ENCODE peak calls at places on chromosomes 16 and 17, in nine cellular contexts. One of them, this sample, is unnamed.

GRCh38 chr16:85675528-85675927 is 13.2 kb downstream of the GINS2 start:
- DNase-seq in dermis microvascular lymphatic vessel endothelial cell: peak; percentile 14
- DNase-seq in iPS DF 6.9: no peak
- DNase-seq in EL: peak; percentile 29
- DNase-seq in GM12864: no peak
- DNase-seq in GM23248: peak; percentile 45
- DNase-seq in ELR: peak; percentile 55
- DNase-seq in adrenal gland: no peak
- DNase-seq in anterior cingulate cortex: no peak
- DNase-seq in this sample: no peak

GRCh38 chr17:70644093-70644492 is 474.8 kb downstream of the KCNJ2 start:
- DNase-seq in GM23248: no peak
- DNase-seq in anterior cingulate cortex: no peak
- DNase-seq in EL: no peak
- DNase-seq in GM12864: no peak
- DNase-seq in iPS DF 6.9: no peak
- DNase-seq in adrenal gland: no peak
- DNase-seq in ELR: no peak
- DNase-seq in dermis microvascular lymphatic vessel endothelial cell: no peak
- DNase-seq in this sample: no peak

GRCh38 chr16:89918453-89919347 is at the start of gene MC1R:
- DNase-seq in iPS DF 6.9: no peak
- DNase-seq in GM23248: peak; percentile 68
- DNase-seq in anterior cingulate cortex: no peak
- DNase-seq in ELR: peak; percentile 66
- DNase-seq in GM12864: no peak
- DNase-seq in EL: peak; percentile 53
- DNase-seq in adrenal gland: no peak
- DNase-seq in dermis microvascular lymphatic vessel endothelial cell: no peak
- DNase-seq in this sample: no peak

GRCh38 chr16:30113031-30113710 is at the start of gene GDPD3:
- DNase-seq in iPS DF 6.9: no peak
- DNase-seq in ELR: peak; percentile 33
- DNase-seq in dermis microvascular lymphatic vessel endothelial cell: no peak
- DNase-seq in EL: peak; percentile 30
- DNase-seq in GM23248: peak; percentile 44
- DNase-seq in adrenal gland: peak; percentile 49
- DNase-seq in GM12864: no peak
- DNase-seq in anterior cingulate cortex: no peak
- DNase-seq in this sample: no peak

GRCh38 chr16:57113042-57113453 is 20.7 kb downstream of the CPNE2 start:
- DNase-seq in EL: peak; percentile 37
- DNase-seq in GM12864: no peak
- DNase-seq in anterior cingulate cortex: no peak
- DNase-seq in ELR: peak; percentile 40
- DNase-seq in GM23248: peak; percentile 63
- DNase-seq in adrenal gland: no peak
- DNase-seq in dermis microvascular lymphatic vessel endothelial cell: no peak
- DNase-seq in iPS DF 6.9: no peak
- DNase-seq in this sample: no peak

GRCh38 chr16:84041421-84041820 is 1.2 kb downstream of the SLC38A8 start:
- DNase-seq in EL: no peak
- DNase-seq in adrenal gland: no peak
- DNase-seq in iPS DF 6.9: no peak
- DNase-seq in GM12864: no peak
- DNase-seq in GM23248: no peak
- DNase-seq in anterior cingulate cortex: no peak
- DNase-seq in ELR: no peak
- DNase-seq in dermis microvascular lymphatic vessel endothelial cell: no peak
- DNase-seq in this sample: no peak

GRCh38 chr17:40023590-40024292 is 8.5 kb downstream of the CSF3 start:
- DNase-seq in EL: peak; percentile 50
- DNase-seq in ELR: peak; percentile 53
- DNase-seq in anterior cingulate cortex: no peak
- DNase-seq in GM12864: no peak
- DNase-seq in iPS DF 6.9: no peak
- DNase-seq in dermis microvascular lymphatic vessel endothelial cell: peak; percentile 58
- DNase-seq in GM23248: no peak
- DNase-seq in adrenal gland: peak; percentile 36
- DNase-seq in this sample: no peak

GRCh38 chr16:57994778-57995177 is 5.7 kb downstream of the ZNF319 start:
- DNase-seq in dermis microvascular lymphatic vessel endothelial cell: no peak
- DNase-seq in GM12864: no peak
- DNase-seq in GM23248: peak; percentile 77
- DNase-seq in ELR: peak; percentile 63
- DNase-seq in iPS DF 6.9: no peak
- DNase-seq in adrenal gland: no peak
- DNase-seq in anterior cingulate cortex: no peak
- DNase-seq in EL: peak; percentile 48
- DNase-seq in this sample: no peak

GRCh38 chr17:19386276-19386863 is 620 bp downstream of the MFAP4 start:
- DNase-seq in dermis microvascular lymphatic vessel endothelial cell: no peak
- DNase-seq in EL: peak; percentile 92
- DNase-seq in iPS DF 6.9: no peak
- DNase-seq in GM23248: peak; percentile 98
- DNase-seq in ELR: peak; percentile 96
- DNase-seq in GM12864: no peak
- DNase-seq in adrenal gland: peak; percentile 58
- DNase-seq in anterior cingulate cortex: no peak
- DNase-seq in this sample: peak; percentile 70